ENCODE peak calls at places on chromosomes 4 and X, in five cellular contexts. U is renal cortical epithelial cell, L is AG08396, D is astrocyte of the spinal cord, A is hippocampal formation. G is an unnamed sample.
A peak's percentile ranks its signal among the peaks of the same experiment; 100 is the strongest.

GRCh38 chr4:105265689-105266088 is 119.0 kb downstream of the TET2 start:
- DNase-seq in U (no peak), D (no peak), L (no peak), A (no peak), G (no peak)

GRCh38 chr4:101977096-101977495 is 186.6 kb downstream of the BANK1 start:
- DNase-seq in U (peak; percentile 94), D (peak; percentile 95), A (no peak), L (peak; percentile 29), G (no peak)

GRCh38 chr4:182695842-182696241 is 221.3 kb downstream of the DCTD start:
- DNase-seq in U (peak; percentile 31), D (no peak), L (no peak), A (no peak), G (no peak)

GRCh38 chr4:165301833-165302232 is 25.6 kb upstream of the MSMO1 start:
- DNase-seq in U (no peak), D (peak; percentile 56), A (no peak), L (peak; percentile 21), G (no peak)

GRCh38 chr4:184293552-184293951 is 75.9 kb upstream of the ENPP6 start:
- DNase-seq in U (peak; percentile 72), L (no peak), A (no peak), D (no peak), G (no peak)

GRCh38 chrX:143632625-143633387 is 3.1 kb downstream of the SLITRK4 start:
- DNase-seq in A (no peak), U (no peak), D (no peak), L (no peak), G (no peak)

GRCh38 chrX:114134465-114134864 is 449.4 kb upstream of the HTR2C start:
- DNase-seq in U (no peak), L (no peak), D (no peak), A (no peak), G (no peak)

GRCh38 chr4:184313710-184314659 is 96.3 kb upstream of the ENPP6 start:
- DNase-seq in A (peak; percentile 2), U (no peak), L (no peak), D (no peak), G (no peak)

GRCh38 chrX:106898462-106898861 is 4.7 kb downstream of the RIPPLY1 start:
- DNase-seq in U (peak; percentile 84), A (no peak), L (peak; percentile 27), D (peak; percentile 58), G (peak; percentile 14)

GRCh38 chr4:78645853-78646757 is 94.5 kb downstream of the ANXA3 start:
- DNase-seq in L (peak; percentile 58), D (peak; percentile 94), A (no peak), U (peak; percentile 98), G (no peak)

GRCh38 chr4:145679520-145679919 is 426 bp upstream of the C4orf51 start:
- DNase-seq in L (peak; percentile 82), A (no peak), U (peak; percentile 98), D (peak; percentile 93), G (no peak)

GRCh38 chrX:137432609-137433008 is 133.3 kb upstream of the ZIC3 start:
- DNase-seq in A (no peak), L (no peak), D (peak; percentile 6), U (no peak), G (no peak)

GRCh38 chr4:98659106-98659592 is 738 bp upstream of the TSPAN5 start:
- DNase-seq in D (peak; percentile 58), L (peak; percentile 41), A (no peak), U (peak; percentile 26), G (no peak)

GRCh38 chrX:9184231-9184630 is 150.3 kb upstream of the FAM9B start:
- DNase-seq in A (no peak), U (peak; percentile 29), D (no peak), L (no peak), G (no peak)

GRCh38 chrX:26651755-26652154 is 435.8 kb downstream of the MAGEB5 start:
- DNase-seq in A (no peak), U (no peak), L (no peak), D (no peak), G (no peak)

GRCh38 chr4:4386736-4387392 is at the start of gene NSG1:
- DNase-seq in D (peak; percentile 9), U (no peak), A (no peak), L (peak; percentile 65), G (peak; percentile 45)

GRCh38 chr4:175970734-175971133 is 94.9 kb upstream of the WDR17 start:
- DNase-seq in A (no peak), L (no peak), D (peak; percentile 14), U (no peak), G (no peak)

GRCh38 chr4:174444390-174444789 is 77.9 kb downstream of the HPGD start:
- DNase-seq in D (no peak), L (no peak), A (no peak), U (no peak), G (no peak)

G was measured in naive thymus-derived CD4-positive, alpha-beta T cell.